ENCODE peak calls at places on chromosome 5, in ten cellular contexts. N, W, M, D, F, P, X, G, L and J are unnamed samples.

GRCh38 chr5:15647251-15647650 is 147.3 kb downstream of the FBXL7 start:
- DNase-seq in N (no peak), W (no peak), M (no peak), D (no peak), F (no peak), P (no peak), X (no peak), G (no peak), L (no peak), J (no peak)

GRCh38 chr5:174798411-174798930 is 74.1 kb downstream of the MSX2 start:
- DNase-seq in N (no peak), W (no peak), M (no peak), D (no peak), F (no peak), P (no peak), X (no peak), G (no peak), L (no peak), J (no peak)

GRCh38 chr5:179800071-179800695 is 6.4 kb downstream of the LTC4S start:
- DNase-seq in N (no peak), W (no peak), M (no peak), D (no peak), F (no peak), P (no peak), X (no peak), G (no peak), L (no peak), J (no peak)

GRCh38 chr5:150347003-150347402 is 10.5 kb upstream of the TCOF1 start:
- DNase-seq in N (no peak), W (no peak), M (no peak), D (no peak), F (no peak), P (no peak), X (no peak), G (no peak), L (no peak), J (no peak)

GRCh38 chr5:57503433-57503832 is 20.8 kb upstream of the ACTBL2 start:
- DNase-seq in N (no peak), W (no peak), M (no peak), D (no peak), F (no peak), P (no peak), X (no peak), G (no peak), L (no peak), J (no peak)

GRCh38 chr5:127206320-127207113 is 84.1 kb upstream of the MEGF10 start:
- DNase-seq in N (peak; percentile 67), W (peak; percentile 37), M (no peak), D (no peak), F (peak; percentile 78), P (no peak), X (peak; percentile 90), G (peak; percentile 91), L (no peak), J (peak; percentile 40)

GRCh38 chr5:40689442-40689841 is 9.7 kb downstream of the PTGER4 start:
- DNase-seq in N (peak; percentile 92), W (peak; percentile 84), M (peak; percentile 66), D (no peak), F (peak; percentile 51), P (peak; percentile 39), X (peak; percentile 97), G (peak; percentile 96), L (no peak), J (peak; percentile 79)

GRCh38 chr5:59745422-59745863 is 148.1 kb downstream of the PDE4D start:
- DNase-seq in N (no peak), W (no peak), M (no peak), D (no peak), F (peak; percentile 45), P (no peak), X (peak; percentile 82), G (peak; percentile 98), L (no peak), J (no peak)

GRCh38 chr5:72248352-72249032 is 71.5 kb downstream of the MRPS27 start:
- DNase-seq in N (peak; percentile 62), W (peak; percentile 82), M (no peak), D (peak; percentile 76), F (no peak), P (no peak), X (peak; percentile 94), G (peak; percentile 74), L (no peak), J (peak; percentile 43)

GRCh38 chr5:11609570-11610322 is 294.5 kb downstream of the CTNND2 start:
- DNase-seq in N (no peak), W (no peak), M (no peak), D (no peak), F (no peak), P (no peak), X (no peak), G (no peak), L (no peak), J (no peak)

GRCh38 chr5:174222891-174223290 is 177.4 kb downstream of the NSG2 start:
- DNase-seq in N (no peak), W (no peak), M (no peak), D (no peak), F (no peak), P (no peak), X (no peak), G (no peak), L (no peak), J (no peak)

GRCh38 chr5:1511651-1512540 is 11.9 kb downstream of the LPCAT1 start:
- DNase-seq in N (no peak), W (no peak), M (peak; percentile 1), D (no peak), F (no peak), P (peak; percentile 47), X (peak; percentile 29), G (peak; percentile 42), L (no peak), J (no peak)